ENCODE peak calls at places on chromosomes 16 and 17, in six cellular contexts. One of them, this sample, is unnamed. For H3K4me1, the result is how much of the 10 kb centered on the place peaks cover.

GRCh38 chr16:88681084-88681680 is 5.1 kb downstream of the SNAI3 start:
- DNase-seq in CD4-positive, CD25-positive, alpha-beta regulatory T cell: peak
- DNase-seq in endothelial cell of umbilical vein: no peak
- DNase-seq in esophagus squamous epithelium: no peak
- DNase-seq in adrenal gland: no peak
- DNase-seq in aorta: no peak
- DNase-seq in this sample: no peak

GRCh38 chr16:70156207-70156978 is 17.2 kb upstream of the CLEC18C start:
- DNase-seq in endothelial cell of umbilical vein: peak
- DNase-seq in esophagus squamous epithelium: no peak
- DNase-seq in aorta: no peak
- DNase-seq in adrenal gland: peak
- DNase-seq in CD4-positive, CD25-positive, alpha-beta regulatory T cell: no peak
- DNase-seq in this sample: no peak

GRCh38 chr17:63549289-63549945 is 860 bp upstream of the DCAF7 start:
- DNase-seq in adrenal gland: no peak
- DNase-seq in endothelial cell of umbilical vein: no peak
- DNase-seq in CD4-positive, CD25-positive, alpha-beta regulatory T cell: no peak
- DNase-seq in aorta: no peak
- DNase-seq in esophagus squamous epithelium: no peak
- DNase-seq in this sample: no peak

GRCh38 chr16:7443108-7443507 is 110.5 kb downstream of the RBFOX1 start:
- DNase-seq in endothelial cell of umbilical vein: no peak
- DNase-seq in aorta: no peak
- DNase-seq in esophagus squamous epithelium: no peak
- DNase-seq in CD4-positive, CD25-positive, alpha-beta regulatory T cell: no peak
- DNase-seq in adrenal gland: no peak
- DNase-seq in this sample: no peak

GRCh38 chr16:71426069-71426879 is 15.6 kb downstream of the TLE7 start:
- DNase-seq in esophagus squamous epithelium: no peak
- DNase-seq in aorta: no peak
- DNase-seq in adrenal gland: no peak
- DNase-seq in CD4-positive, CD25-positive, alpha-beta regulatory T cell: peak
- DNase-seq in endothelial cell of umbilical vein: peak
- DNase-seq in this sample: peak

GRCh38 chr16:65176603-65177002 is 54.7 kb upstream of the CDH11 start:
- DNase-seq in adrenal gland: peak
- DNase-seq in aorta: no peak
- DNase-seq in endothelial cell of umbilical vein: no peak
- DNase-seq in CD4-positive, CD25-positive, alpha-beta regulatory T cell: no peak
- DNase-seq in esophagus squamous epithelium: no peak
- DNase-seq in this sample: peak

GRCh38 chr16:89880477-89881367 is 7.3 kb downstream of the TCF25 start:
- DNase-seq in adrenal gland: no peak
- DNase-seq in endothelial cell of umbilical vein: no peak
- DNase-seq in esophagus squamous epithelium: no peak
- DNase-seq in aorta: no peak
- DNase-seq in CD4-positive, CD25-positive, alpha-beta regulatory T cell: no peak
- DNase-seq in this sample: no peak

GRCh38 chr16:2959206-2959605 is 4.9 kb upstream of the KREMEN2 start:
- DNase-seq in CD4-positive, CD25-positive, alpha-beta regulatory T cell: no peak
- DNase-seq in aorta: no peak
- DNase-seq in esophagus squamous epithelium: no peak
- DNase-seq in endothelial cell of umbilical vein: no peak
- DNase-seq in adrenal gland: no peak
- DNase-seq in this sample: no peak

GRCh38 chr16:73047221-73047535 is 750 bp downstream of the ZFHX3 start:
- DNase-seq in adrenal gland: no peak
- DNase-seq in esophagus squamous epithelium: no peak
- DNase-seq in endothelial cell of umbilical vein: no peak
- DNase-seq in aorta: no peak
- DNase-seq in CD4-positive, CD25-positive, alpha-beta regulatory T cell: no peak
- DNase-seq in this sample: peak

GRCh38 chr17:5809056-5809455 is 224.7 kb upstream of the NLRP1 start:
- DNase-seq in aorta: no peak
- DNase-seq in adrenal gland: no peak
- DNase-seq in esophagus squamous epithelium: no peak
- DNase-seq in CD4-positive, CD25-positive, alpha-beta regulatory T cell: no peak
- DNase-seq in endothelial cell of umbilical vein: no peak
- DNase-seq in this sample: no peak

GRCh38 chr16:30458561-30459394 is 13.1 kb upstream of the SEPHS2 start:
- DNase-seq in CD4-positive, CD25-positive, alpha-beta regulatory T cell: peak
- DNase-seq in endothelial cell of umbilical vein: no peak
- DNase-seq in aorta: peak
- DNase-seq in esophagus squamous epithelium: no peak
- DNase-seq in adrenal gland: peak
- DNase-seq in this sample: no peak

GRCh38 chr17:61323015-61323379 is 76.6 kb upstream of the TBX2 start:
- DNase-seq in CD4-positive, CD25-positive, alpha-beta regulatory T cell: no peak
- DNase-seq in adrenal gland: no peak
- DNase-seq in endothelial cell of umbilical vein: no peak
- DNase-seq in aorta: no peak
- DNase-seq in esophagus squamous epithelium: no peak
- DNase-seq in this sample: peak

GRCh38 chr17:7016886-7017826 is 4.7 kb downstream of the RNASEK start:
- DNase-seq in adrenal gland: peak
- DNase-seq in esophagus squamous epithelium: no peak
- DNase-seq in endothelial cell of umbilical vein: no peak
- DNase-seq in aorta: no peak
- DNase-seq in CD4-positive, CD25-positive, alpha-beta regulatory T cell: no peak
- DNase-seq in this sample: no peak

GRCh38 chr17:61401280-61402072 is 1.8 kb downstream of the TBX2 start:
- DNase-seq in esophagus squamous epithelium: no peak
- DNase-seq in aorta: no peak
- DNase-seq in endothelial cell of umbilical vein: no peak
- DNase-seq in adrenal gland: no peak
- DNase-seq in CD4-positive, CD25-positive, alpha-beta regulatory T cell: no peak
- DNase-seq in this sample: no peak

GRCh38 chr17:74512624-74513084 is 18.6 kb downstream of the CD300LB start:
- DNase-seq in aorta: peak
- DNase-seq in esophagus squamous epithelium: no peak
- DNase-seq in CD4-positive, CD25-positive, alpha-beta regulatory T cell: no peak
- DNase-seq in adrenal gland: peak
- DNase-seq in endothelial cell of umbilical vein: no peak
- DNase-seq in this sample: peak

GRCh38 chr17:79612468-79613194 is 1.8 kb upstream of the RBFOX3 start:
- DNase-seq in endothelial cell of umbilical vein: peak
- DNase-seq in esophagus squamous epithelium: no peak
- DNase-seq in adrenal gland: peak
- DNase-seq in aorta: no peak
- DNase-seq in CD4-positive, CD25-positive, alpha-beta regulatory T cell: peak
- DNase-seq in this sample: peak

GRCh38 chr17:7851438-7852261 is 3.2 kb upstream of the TMEM88 start:
- DNase-seq in esophagus squamous epithelium: no peak
- DNase-seq in aorta: peak
- DNase-seq in adrenal gland: peak
- DNase-seq in CD4-positive, CD25-positive, alpha-beta regulatory T cell: peak
- DNase-seq in endothelial cell of umbilical vein: peak
- DNase-seq in this sample: peak

GRCh38 chr16:46830417-46830901 is 521 bp downstream of the C16orf87 start:
- DNase-seq in adrenal gland: peak
- DNase-seq in esophagus squamous epithelium: no peak
- DNase-seq in endothelial cell of umbilical vein: no peak
- DNase-seq in CD4-positive, CD25-positive, alpha-beta regulatory T cell: peak
- DNase-seq in aorta: peak
- DNase-seq in this sample: peak

GRCh38 chr16:75584108-75584507 is 17.9 kb downstream of the GABARAPL2 start:
- DNase-seq in aorta: no peak
- DNase-seq in endothelial cell of umbilical vein: no peak
- DNase-seq in esophagus squamous epithelium: no peak
- DNase-seq in adrenal gland: no peak
- DNase-seq in CD4-positive, CD25-positive, alpha-beta regulatory T cell: peak
- DNase-seq in this sample: no peak

GRCh38 chr16:89374393-89374948 is 115.9 kb downstream of the ANKRD11 start:
- DNase-seq in aorta: no peak
- DNase-seq in esophagus squamous epithelium: no peak
- DNase-seq in endothelial cell of umbilical vein: no peak
- DNase-seq in CD4-positive, CD25-positive, alpha-beta regulatory T cell: no peak
- DNase-seq in adrenal gland: no peak
- DNase-seq in this sample: peak

GRCh38 chr16:66262253-66263167 is 104.0 kb upstream of the CDH5 start:
- DNase-seq in CD4-positive, CD25-positive, alpha-beta regulatory T cell: no peak
- DNase-seq in aorta: peak
- DNase-seq in esophagus squamous epithelium: no peak
- DNase-seq in adrenal gland: no peak
- DNase-seq in endothelial cell of umbilical vein: no peak
- DNase-seq in this sample: peak

GRCh38 chr16:66263168-66263972 is 103.1 kb upstream of the CDH5 start:
- DNase-seq in CD4-positive, CD25-positive, alpha-beta regulatory T cell: no peak
- DNase-seq in endothelial cell of umbilical vein: no peak
- DNase-seq in esophagus squamous epithelium: no peak
- DNase-seq in adrenal gland: no peak
- DNase-seq in aorta: no peak
- DNase-seq in this sample: no peak

GRCh38 chr16:66265106-66265415 is 101.4 kb upstream of the CDH5 start:
- DNase-seq in CD4-positive, CD25-positive, alpha-beta regulatory T cell: no peak
- DNase-seq in adrenal gland: no peak
- DNase-seq in esophagus squamous epithelium: no peak
- DNase-seq in aorta: no peak
- DNase-seq in endothelial cell of umbilical vein: no peak
- DNase-seq in this sample: no peak

GRCh38 chr16:66264311-66265105 is 102.0 kb upstream of the CDH5 start:
- DNase-seq in esophagus squamous epithelium: no peak
- DNase-seq in CD4-positive, CD25-positive, alpha-beta regulatory T cell: no peak
- DNase-seq in aorta: no peak
- DNase-seq in adrenal gland: peak
- DNase-seq in endothelial cell of umbilical vein: no peak
- DNase-seq in this sample: no peak

DNA sequence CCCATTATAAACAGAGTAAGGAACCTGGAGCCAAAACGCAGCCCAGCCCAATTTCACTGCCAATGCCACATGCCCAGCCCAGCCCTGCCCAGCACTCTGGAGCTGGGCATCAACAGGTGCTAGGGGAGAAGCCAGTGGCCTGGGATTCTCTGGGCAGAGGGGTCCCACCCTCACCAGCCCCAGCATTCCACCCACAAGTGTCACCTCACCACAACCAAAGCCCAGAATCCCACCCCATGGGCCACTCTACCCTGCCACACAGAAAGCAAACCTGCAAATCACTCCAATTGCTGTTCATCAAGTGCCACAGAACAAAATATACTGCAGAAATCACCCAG is 102.5 kb upstream of the CDH5 start:
- DNase-seq in esophagus squamous epithelium: no peak
- DNase-seq in CD4-positive, CD25-positive, alpha-beta regulatory T cell: no peak
- DNase-seq in endothelial cell of umbilical vein: no peak
- DNase-seq in aorta: no peak
- DNase-seq in adrenal gland: no peak
- DNase-seq in this sample: no peak
- H3K4me1 ChIP-seq in esophagus squamous epithelium: half or more
- H3K4me1 ChIP-seq in CD4-positive, CD25-positive, alpha-beta regulatory T cell: under half
- H3K4me1 ChIP-seq in endothelial cell of umbilical vein: under half
- H3K4me1 ChIP-seq in aorta: under half
- H3K4me1 ChIP-seq in adrenal gland: under half
- H3K4me1 ChIP-seq in this sample: under half

DNA sequence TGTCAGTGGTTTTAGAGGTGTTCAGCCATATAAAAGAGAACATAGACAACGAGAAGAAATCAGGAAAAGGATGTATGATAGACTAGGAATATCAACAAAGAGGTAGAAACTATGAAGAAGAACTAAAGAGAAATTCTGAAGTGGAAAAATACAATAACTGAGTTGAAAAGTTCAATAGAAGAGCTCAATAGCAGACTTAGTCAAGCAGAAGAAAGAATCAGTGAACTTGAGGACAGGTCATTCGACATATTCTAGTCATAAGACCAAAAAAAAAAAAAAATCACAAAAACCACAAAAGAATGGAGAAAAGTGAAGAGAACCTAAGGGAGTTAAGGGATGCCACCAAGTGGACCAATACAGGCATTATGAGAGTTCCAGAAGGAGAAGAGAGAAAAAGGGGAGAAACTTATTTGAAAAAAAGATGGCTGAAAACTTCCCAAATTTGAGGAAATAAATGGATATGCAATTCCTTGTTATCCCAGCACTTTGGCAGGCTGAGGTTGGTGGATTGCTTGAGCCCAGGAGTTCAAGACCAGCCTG is 321.2 kb downstream of the ABCC12 start:
- DNase-seq in CD4-positive, CD25-positive, alpha-beta regulatory T cell: no peak
- DNase-seq in aorta: no peak
- DNase-seq in endothelial cell of umbilical vein: no peak
- DNase-seq in adrenal gland: no peak
- DNase-seq in esophagus squamous epithelium: no peak
- DNase-seq in this sample: no peak
- H3K4me1 ChIP-seq in CD4-positive, CD25-positive, alpha-beta regulatory T cell: under half
- H3K4me1 ChIP-seq in aorta: under half
- H3K4me1 ChIP-seq in endothelial cell of umbilical vein: under half
- H3K4me1 ChIP-seq in adrenal gland: under half
- H3K4me1 ChIP-seq in esophagus squamous epithelium: under half
- H3K4me1 ChIP-seq in this sample: under half

DNA sequence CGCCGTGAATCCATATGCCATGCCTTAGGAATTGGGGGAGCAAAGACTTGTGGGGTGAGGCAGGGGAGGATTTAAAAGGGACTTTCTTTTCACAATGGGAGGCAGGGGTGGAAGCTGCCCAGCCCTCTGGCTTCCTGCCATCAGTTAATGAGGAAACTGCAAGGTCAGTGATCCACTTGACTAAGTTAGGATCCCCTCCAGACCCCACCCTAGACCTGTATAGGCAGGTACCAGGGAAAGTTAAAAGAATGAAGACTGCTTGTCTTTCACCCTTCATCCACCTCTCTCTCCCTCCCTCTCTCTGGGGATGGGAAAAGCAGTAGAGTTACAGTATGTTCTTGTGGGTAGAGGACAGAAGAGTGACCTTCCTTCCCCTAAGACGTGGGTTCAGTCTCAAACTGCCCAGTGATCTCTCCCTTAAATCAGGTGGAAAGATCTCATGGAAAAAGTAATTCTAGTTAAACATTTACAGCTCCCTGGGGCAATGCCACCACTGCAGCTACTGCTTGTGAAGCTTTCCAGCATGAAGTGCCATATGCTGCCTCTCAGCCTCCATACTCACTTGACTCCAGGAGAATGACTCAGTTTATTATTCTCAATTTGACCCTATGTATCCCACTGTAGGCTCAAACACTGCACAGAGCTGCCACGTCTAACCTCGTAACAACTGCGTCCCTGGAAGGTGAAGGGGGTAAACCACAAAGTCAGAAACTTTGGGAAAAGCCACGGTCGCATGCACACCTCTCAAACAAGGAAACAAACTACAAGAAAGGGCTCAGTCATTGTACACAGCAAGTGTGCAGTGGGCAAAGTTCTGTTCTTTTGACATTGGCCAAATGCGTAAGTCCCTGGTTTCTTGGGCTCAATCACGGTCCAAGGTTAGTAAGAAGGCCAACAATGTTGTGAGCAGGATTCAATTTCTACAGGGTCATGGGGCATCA is 1.2 kb downstream of the COA3 start:
- DNase-seq in esophagus squamous epithelium: no peak
- DNase-seq in aorta: no peak
- DNase-seq in endothelial cell of umbilical vein: no peak
- DNase-seq in CD4-positive, CD25-positive, alpha-beta regulatory T cell: no peak
- DNase-seq in adrenal gland: no peak
- DNase-seq in this sample: no peak
- H3K4me1 ChIP-seq in esophagus squamous epithelium: under half
- H3K4me1 ChIP-seq in aorta: under half
- H3K4me1 ChIP-seq in endothelial cell of umbilical vein: under half
- H3K4me1 ChIP-seq in CD4-positive, CD25-positive, alpha-beta regulatory T cell: under half
- H3K4me1 ChIP-seq in adrenal gland: under half
- H3K4me1 ChIP-seq in this sample: under half

GRCh38 chr16:68700120-68700519 is 37.0 kb upstream of the CDH1 start:
- DNase-seq in endothelial cell of umbilical vein: peak
- DNase-seq in esophagus squamous epithelium: no peak
- DNase-seq in adrenal gland: no peak
- DNase-seq in aorta: no peak
- DNase-seq in CD4-positive, CD25-positive, alpha-beta regulatory T cell: no peak
- DNase-seq in this sample: no peak
- H3K4me1 ChIP-seq in endothelial cell of umbilical vein: under half
- H3K4me1 ChIP-seq in esophagus squamous epithelium: under half
- H3K4me1 ChIP-seq in adrenal gland: under half
- H3K4me1 ChIP-seq in aorta: under half
- H3K4me1 ChIP-seq in CD4-positive, CD25-positive, alpha-beta regulatory T cell: under half
- H3K4me1 ChIP-seq in this sample: under half

GRCh38 chr16:57863434-57864160 is 61.3 kb upstream of the KIFC3 start:
- DNase-seq in endothelial cell of umbilical vein: peak
- DNase-seq in adrenal gland: peak
- DNase-seq in aorta: peak
- DNase-seq in CD4-positive, CD25-positive, alpha-beta regulatory T cell: no peak
- DNase-seq in esophagus squamous epithelium: no peak
- DNase-seq in this sample: peak
- H3K4me1 ChIP-seq in endothelial cell of umbilical vein: under half
- H3K4me1 ChIP-seq in adrenal gland: under half
- H3K4me1 ChIP-seq in aorta: under half
- H3K4me1 ChIP-seq in CD4-positive, CD25-positive, alpha-beta regulatory T cell: under half
- H3K4me1 ChIP-seq in esophagus squamous epithelium: under half
- H3K4me1 ChIP-seq in this sample: under half